ENCODE peak calls at places on chromosome 6, in ten cellular contexts. Y is activated CD8-positive, alpha-beta T cell treated with anti-CD3 and anti-CD28 coated beads for 36 hours; F is CD8-positive, alpha-beta memory T cell; D is progenitor cell of endocrine pancreas; A is stimulated activated naive CD4-positive, alpha-beta T cell; Z is stimulated activated CD4-positive, alpha-beta T cell treated with anti-CD3 and anti-CD28 coated beads, Interleukin-2, amount 100 ng/mL, for 48 hours; P is EL; G is C1 segment of cervical spinal cord; H is NCI-H187; K is A673. S is an unnamed sample.

GRCh38 chr6:63565058-63565726 is 7.1 kb upstream of the LOC128125822 start:
- DNase-seq in Y (no peak), F (no peak), D (no peak), A (no peak), Z (no peak), P (no peak), G (no peak), H (no peak), K (no peak), S (no peak)

GRCh38 chr6:106908386-106908840 is 66.1 kb downstream of the CD24 start:
- DNase-seq in Y (no peak), F (no peak), D (no peak), A (no peak), Z (no peak), P (peak; percentile 40), G (no peak), H (no peak), K (peak; percentile 45), S (peak; percentile 33)

GRCh38 chr6:40936810-40937209 is 102.2 kb downstream of the UNC5CL start:
- DNase-seq in Y (no peak), F (no peak), D (no peak), A (no peak), Z (no peak), P (peak; percentile 88), G (no peak), H (no peak), K (peak; percentile 85), S (no peak)

GRCh38 chr6:43823879-43824740 is 54.1 kb downstream of the VEGFA start:
- DNase-seq in Y (no peak), F (no peak), D (no peak), A (no peak), Z (no peak), P (no peak), G (no peak), H (peak; percentile 65), K (peak; percentile 21), S (peak; percentile 52)

GRCh38 chr6:127518212-127518709 is 874 bp downstream of the MTCL3 start:
- DNase-seq in Y (no peak), F (no peak), D (no peak), A (no peak), Z (no peak), P (no peak), G (peak; percentile 22), H (peak; percentile 19), K (peak; percentile 69), S (no peak)

GRCh38 chr6:107399927-107400326 is 59.4 kb downstream of the PDSS2 start:
- DNase-seq in Y (no peak), F (no peak), D (no peak), A (no peak), Z (no peak), P (no peak), G (no peak), H (no peak), K (no peak), S (no peak)

GRCh38 chr6:93447874-93448273 is 28.5 kb upstream of the EPHA7 start:
- DNase-seq in Y (no peak), F (no peak), D (no peak), A (no peak), Z (no peak), P (no peak), G (no peak), H (no peak), K (no peak), S (no peak)

GRCh38 chr6:125791151-125791819 is 525 bp downstream of the NCOA7 start:
- DNase-seq in Y (peak; percentile 65), F (no peak), D (no peak), A (peak; percentile 51), Z (no peak), P (peak; percentile 51), G (no peak), H (no peak), K (peak; percentile 66), S (peak; percentile 49)

GRCh38 chr6:170201361-170201760 is 89.5 kb downstream of the DLL1 start:
- DNase-seq in Y (no peak), F (no peak), D (no peak), A (no peak), Z (no peak), P (no peak), G (no peak), H (no peak), K (no peak), S (no peak)

GRCh38 chr6:16533721-16534136 is 227.5 kb downstream of the ATXN1 start:
- DNase-seq in Y (no peak), F (no peak), D (no peak), A (no peak), Z (no peak), P (peak; percentile 16), G (no peak), H (no peak), K (no peak), S (no peak)

GRCh38 chr6:170285482-170285881 is 5.4 kb downstream of the DLL1 start:
- DNase-seq in Y (no peak), F (no peak), D (no peak), A (no peak), Z (no peak), P (no peak), G (no peak), H (no peak), K (no peak), S (no peak)

GRCh38 chr6:166167801-166168615 is at the start of gene TBXT:
- DNase-seq in Y (peak; percentile 32), F (no peak), D (peak; percentile 19), A (no peak), Z (no peak), P (no peak), G (no peak), H (no peak), K (peak; percentile 10), S (peak; percentile 69)

GRCh38 chr6:72363844-72364740 is 257.8 kb upstream of the KCNQ5 start:
- DNase-seq in Y (no peak), F (no peak), D (no peak), A (no peak), Z (no peak), P (peak; percentile 98), G (no peak), H (no peak), K (peak; percentile 49), S (no peak)

GRCh38 chr6:79201127-79201526 is 33.4 kb downstream of the HMGN3 start:
- DNase-seq in Y (no peak), F (no peak), D (no peak), A (no peak), Z (no peak), P (no peak), G (no peak), H (no peak), K (no peak), S (no peak)

GRCh38 chr6:169604076-169604475 is 97.8 kb downstream of the WDR27 start:
- DNase-seq in Y (no peak), F (no peak), D (no peak), A (no peak), Z (no peak), P (no peak), G (no peak), H (no peak), K (no peak), S (no peak)

GRCh38 chr6:5159162-5159561 is 74.0 kb downstream of the PPP1R3G start:
- DNase-seq in Y (no peak), F (no peak), D (no peak), A (no peak), Z (no peak), P (no peak), G (no peak), H (no peak), K (no peak), S (no peak)

GRCh38 chr6:26575494-26575939 is 21.2 kb upstream of the ABT1 start:
- DNase-seq in Y (no peak), F (no peak), D (no peak), A (no peak), Z (no peak), P (peak; percentile 71), G (no peak), H (no peak), K (peak; percentile 68), S (no peak)

GRCh38 chr6:159324599-159324998 is 155.4 kb downstream of the FNDC1 start:
- DNase-seq in Y (no peak), F (no peak), D (no peak), A (no peak), Z (no peak), P (no peak), G (no peak), H (no peak), K (no peak), S (no peak)

GRCh38 chr6:108874470-108875160 is 26.4 kb downstream of the ARMC2 start:
- DNase-seq in Y (peak; percentile 87), F (peak; percentile 9), D (no peak), A (no peak), Z (peak; percentile 41), P (peak; percentile 25), G (no peak), H (no peak), K (no peak), S (peak; percentile 71)

GRCh38 chr6:31970604-31971271 is 1.2 kb downstream of the DXO start:
- DNase-seq in Y (no peak), F (no peak), D (no peak), A (no peak), Z (no peak), P (no peak), G (no peak), H (no peak), K (peak; percentile 22), S (no peak)

GRCh38 chr6:54613596-54613995 is 233.0 kb upstream of the FAM83B start:
- DNase-seq in Y (no peak), F (no peak), D (no peak), A (no peak), Z (no peak), P (no peak), G (no peak), H (no peak), K (no peak), S (no peak)

GRCh38 chr6:117280922-117281321 is 15.6 kb downstream of the VGLL2 start:
- DNase-seq in Y (no peak), F (no peak), D (no peak), A (no peak), Z (no peak), P (peak; percentile 18), G (no peak), H (no peak), K (no peak), S (no peak)

GRCh38 chr6:155126727-155127439 is 131.8 kb downstream of the TIAM2 start:
- DNase-seq in Y (peak; percentile 86), F (no peak), D (no peak), A (no peak), Z (peak; percentile 57), P (peak; percentile 81), G (no peak), H (no peak), K (no peak), S (peak; percentile 42)

GRCh38 chr6:86017236-86017635 is 374.6 kb upstream of the SYNCRIP start:
- DNase-seq in Y (no peak), F (no peak), D (no peak), A (no peak), Z (no peak), P (no peak), G (no peak), H (no peak), K (no peak), S (no peak)

GRCh38 chr6:145112711-145113148 is 622.6 kb downstream of the EPM2A start:
- DNase-seq in Y (no peak), F (no peak), D (no peak), A (no peak), Z (no peak), P (peak; percentile 10), G (no peak), H (no peak), K (no peak), S (no peak)

GRCh38 chr6:150150821-150151646 is 8.2 kb downstream of the PPP1R14C start:
- DNase-seq in Y (no peak), F (no peak), D (no peak), A (no peak), Z (no peak), P (no peak), G (no peak), H (no peak), K (no peak), S (no peak)

GRCh38 chr6:15358579-15359327 is 112.9 kb downstream of the JARID2 start:
- DNase-seq in Y (no peak), F (no peak), D (no peak), A (no peak), Z (no peak), P (no peak), G (no peak), H (no peak), K (no peak), S (no peak)

GRCh38 chr6:157657754-157658153 is 165.3 kb upstream of the SNX9 start:
- DNase-seq in Y (no peak), F (no peak), D (no peak), A (no peak), Z (no peak), P (no peak), G (no peak), H (no peak), K (no peak), S (no peak)

S was measured in GM13976.